ENCODE peak calls at places on chromosomes 6 and 20, in five cellular contexts. E is A673, Y is heart left ventricle, W is body of pancreas, F is left ventricle myocardium inferior. L is an unnamed sample. For H3K4me1, the result is how much of the 10 kb centered on the place peaks cover.

GRCh38 chr6:38215225-38215624 is 395.7 kb downstream of the ZFAND3 start:
- DNase-seq in E (no peak), Y (no peak), W (no peak), F (no peak), L (no peak)

GRCh38 chr6:30682181-30683117 is 4.0 kb downstream of the PPP1R18 start:
- DNase-seq in E (peak), Y (peak), W (peak), F (peak), L (peak)

GRCh38 chr6:65000815-65001214 is 706.2 kb downstream of the EYS start:
- DNase-seq in E (no peak), Y (no peak), W (no peak), F (no peak), L (no peak)

GRCh38 chr6:167547751-167548150 is 222.9 kb downstream of the TTLL2 start:
- DNase-seq in E (peak), Y (peak), W (no peak), F (no peak), L (no peak)

GRCh38 chr20:7195704-7196103 is 428.2 kb downstream of the BMP2 start:
- DNase-seq in E (peak), Y (peak), W (no peak), F (no peak), L (no peak)

GRCh38 chr6:25296980-25297379 is 17.8 kb downstream of the CARMIL1 start:
- DNase-seq in E (no peak), Y (peak), W (peak), F (peak), L (no peak)

GRCh38 chr6:25369043-25369442 is 89.9 kb downstream of the CARMIL1 start:
- DNase-seq in E (no peak), Y (no peak), W (peak), F (peak), L (no peak)

GRCh38 chr6:121510568-121511177 is 75.2 kb downstream of the GJA1 start:
- DNase-seq in E (no peak), Y (no peak), W (no peak), F (no peak), L (no peak)

GRCh38 chr20:30630761-30631160 is 626.7 kb upstream of the DEFB115 start:
- DNase-seq in E (no peak), Y (no peak), W (no peak), F (no peak), L (no peak)

GRCh38 chr6:32832535-32832934 is 6.0 kb downstream of the TAP2 start:
- DNase-seq in E (no peak), Y (no peak), W (no peak), F (no peak), L (no peak)

GRCh38 chr6:28922004-28922840 is 1.6 kb downstream of the TRIM27 start:
- DNase-seq in E (no peak), Y (no peak), W (peak), F (no peak), L (no peak)

GRCh38 chr6:138218449-138218848 is at the start of gene PBOV1:
- DNase-seq in E (no peak), Y (no peak), W (no peak), F (no peak), L (no peak)

GRCh38 chr6:166307082-166307980 is 861 bp downstream of the PRR18 start:
- DNase-seq in E (no peak), Y (no peak), W (peak), F (no peak), L (no peak)

GRCh38 chr6:127539292-127539691 is 20.2 kb upstream of the MTCL3 start:
- DNase-seq in E (peak), Y (no peak), W (no peak), F (no peak), L (no peak)

GRCh38 chr6:132812255-132812732 is 2.1 kb upstream of the RPS12 start:
- DNase-seq in E (no peak), Y (no peak), W (no peak), F (no peak), L (no peak)

GRCh38 chr6:149389509-149390297 is 10.4 kb upstream of the SUMO4 start:
- DNase-seq in E (no peak), Y (no peak), W (no peak), F (no peak), L (no peak)

GRCh38 chr6:148972481-148972880 is 225.7 kb downstream of the UST start:
- DNase-seq in E (peak), Y (no peak), W (peak), F (no peak), L (peak)

GRCh38 chr6:77292564-77293546 is 170.4 kb downstream of the HTR1B start:
- DNase-seq in E (no peak), Y (no peak), W (no peak), F (no peak), L (no peak)

GRCh38 chr20:16691381-16691780 is 38.4 kb upstream of the SNRPB2 start:
- DNase-seq in E (no peak), Y (no peak), W (no peak), F (no peak), L (no peak)

GRCh38 chr20:22495172-22495571 is 89.2 kb downstream of the FOXA2 start:
- DNase-seq in E (no peak), Y (no peak), W (no peak), F (no peak), L (no peak)

GRCh38 chr20:11544029-11544678 is 373.5 kb upstream of the BTBD3 start:
- DNase-seq in E (peak), Y (no peak), W (peak), F (no peak), L (no peak)

GRCh38 chr6:26401389-26401986 is 587 bp upstream of the BTN3A1 start:
- DNase-seq in E (no peak), Y (no peak), W (no peak), F (no peak), L (no peak)

GRCh38 chr6:27752038-27752885 is 159.9 kb downstream of the OR2B2 start:
- DNase-seq in E (peak), Y (peak), W (peak), F (no peak), L (peak)

GRCh38 chr6:16576391-16577368 is 184.6 kb downstream of the ATXN1 start:
- DNase-seq in E (no peak), Y (no peak), W (no peak), F (no peak), L (no peak)

GRCh38 chr6:14211596-14211961 is 94.0 kb downstream of the CD83 start:
- DNase-seq in E (peak), Y (peak), W (peak), F (peak), L (peak)

GRCh38 chr20:38342716-38343106 is 3.6 kb upstream of the LBP start:
- DNase-seq in E (no peak), Y (no peak), W (no peak), F (no peak), L (no peak)

DNA sequence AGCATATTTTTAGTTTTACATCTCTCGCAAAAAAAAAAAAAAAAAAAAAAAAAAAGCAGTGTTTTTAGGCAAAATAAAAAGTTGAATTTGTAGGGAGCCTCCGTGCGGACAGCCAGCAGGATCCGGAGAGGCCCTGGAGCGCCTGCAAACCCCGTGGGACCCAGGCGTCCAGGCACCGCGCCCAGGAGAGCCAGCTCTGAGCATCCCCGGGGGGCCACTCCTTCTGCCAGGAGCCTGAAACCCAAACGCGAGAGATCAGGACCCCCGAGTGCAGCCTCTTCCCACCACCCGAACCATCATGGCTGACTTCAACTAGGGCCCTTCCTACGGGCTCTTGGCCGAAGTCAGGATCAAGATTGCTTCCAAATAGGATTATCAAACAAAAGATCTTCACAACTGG is 54.1 kb upstream of the LY86 start:
- DNase-seq in E (no peak), Y (no peak), W (no peak), F (no peak), L (no peak)
- H3K4me1 ChIP-seq in E (under half), Y (under half), W (under half), F (under half), L (under half)

GRCh38 chr20:43982016-43982415 is 67.4 kb downstream of the TOX2 start:
- DNase-seq in E (no peak), Y (no peak), W (no peak), F (no peak), L (no peak)

GRCh38 chr20:43984587-43984986 is 69.9 kb downstream of the TOX2 start:
- DNase-seq in E (no peak), Y (no peak), W (no peak), F (no peak), L (no peak)

GRCh38 chr20:43982886-43983285 is 68.2 kb downstream of the TOX2 start:
- DNase-seq in E (no peak), Y (no peak), W (no peak), F (no peak), L (no peak)

GRCh38 chr20:43983904-43984361 is 69.3 kb downstream of the TOX2 start:
- DNase-seq in E (no peak), Y (no peak), W (no peak), F (no peak), L (no peak)

GRCh38 chr20:43983359-43983758 is 68.7 kb downstream of the TOX2 start:
- DNase-seq in E (peak), Y (no peak), W (no peak), F (no peak), L (no peak)
- TF ChIP-seq CTCF in E (peak), Y (peak), W (no peak), F (peak), L (peak)

GRCh38 chr6:52539607-52540006 is 37.3 kb downstream of the TRAM2 start:
- DNase-seq in E (no peak), Y (no peak), W (no peak), F (no peak), L (no peak)
- H3K4me1 ChIP-seq in E (half or more), Y (half or more), W (under half), F (half or more), L (under half)

GRCh38 chr20:51042657-51043247 is 19.8 kb upstream of the KCNG1 start:
- DNase-seq in E (no peak), Y (no peak), W (no peak), F (no peak), L (no peak)
- TF ChIP-seq CTCF in E (peak), Y (no peak), W (no peak), F (no peak), L (no peak)

DNA sequence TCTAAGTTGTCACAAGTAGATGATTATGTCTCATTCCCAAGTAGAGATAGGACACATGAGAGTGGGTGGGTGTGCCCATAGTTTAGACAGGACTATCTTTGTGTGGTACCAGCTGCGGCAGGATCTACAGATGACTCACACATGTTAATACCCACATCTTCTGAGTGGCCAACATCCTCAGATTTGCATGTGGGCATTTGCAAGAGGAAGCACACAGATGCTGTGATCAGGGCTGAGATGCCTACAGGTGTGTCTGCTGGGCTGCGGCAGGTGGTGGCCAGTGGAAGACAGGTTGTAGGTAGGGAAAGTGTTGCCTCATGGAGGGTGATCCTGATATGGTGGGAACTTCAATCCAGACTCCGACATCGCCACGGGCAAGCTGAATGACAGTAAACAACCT is 50.8 kb downstream of the UTRN start:
- DNase-seq in E (no peak), Y (no peak), W (no peak), F (no peak), L (no peak)
- H3K4me1 ChIP-seq in E (under half), Y (half or more), W (half or more), F (half or more), L (half or more)